ENCODE peak calls at places on chromosomes 11 and 22, in eight cellular contexts. K is adrenal gland; B is transverse colon; N is CD8-positive, alpha-beta memory T cell; Y is ureter; H is pancreas; O is HCEC 1CT; I is sciatic nerve. L is an unnamed sample.

GRCh38 chr11:121715395-121715794 is 262.6 kb upstream of the SORL1-AS1 start:
- DNase-seq in K (no peak), B (no peak), N (no peak), Y (no peak), H (no peak), O (no peak), I (no peak), L (no peak)

GRCh38 chr11:62850911-62851806 is 11.8 kb upstream of the WDR74 start:
- DNase-seq in K (no peak), B (no peak), N (no peak), Y (no peak), H (no peak), O (no peak), I (no peak), L (no peak)

GRCh38 chr22:46085831-46086576 is 64.3 kb upstream of the PPARA start:
- DNase-seq in K (peak; percentile 79), B (peak; percentile 93), N (no peak), Y (peak; percentile 88), H (peak; percentile 71), O (peak; percentile 90), I (peak; percentile 83), L (peak; percentile 89)

GRCh38 chr11:69450064-69450856 is 31.2 kb upstream of the LINC01488 start:
- DNase-seq in K (no peak), B (no peak), N (no peak), Y (no peak), H (no peak), O (no peak), I (no peak), L (no peak)

GRCh38 chr11:32391965-32392553 is 43.3 kb downstream of the WT1 start:
- DNase-seq in K (no peak), B (no peak), N (no peak), Y (no peak), H (no peak), O (peak; percentile 94), I (no peak), L (no peak)

GRCh38 chr11:130671801-130672700 is 223.6 kb downstream of the ADAMTS15 start:
- DNase-seq in K (peak; percentile 34), B (peak; percentile 49), N (no peak), Y (peak; percentile 69), H (peak; percentile 47), O (no peak), I (peak; percentile 71), L (peak; percentile 90)

GRCh38 chr11:2698386-2699184 is 1.2 kb downstream of the KCNQ1OT1 start:
- DNase-seq in K (peak; percentile 45), B (no peak), N (peak; percentile 41), Y (no peak), H (no peak), O (no peak), I (no peak), L (peak; percentile 33)

GRCh38 chr11:75467311-75467710 is 34.3 kb upstream of the KLHL35 start:
- DNase-seq in K (no peak), B (no peak), N (no peak), Y (no peak), H (no peak), O (no peak), I (no peak), L (no peak)

GRCh38 chr11:290621-291231 is 1.8 kb downstream of the PGGHG start:
- DNase-seq in K (no peak), B (peak; percentile 7), N (peak; percentile 52), Y (no peak), H (no peak), O (no peak), I (peak; percentile 54), L (no peak)

GRCh38 chr22:32754413-32755041 is 47.0 kb upstream of the TIMP3 start:
- DNase-seq in K (no peak), B (peak; percentile 16), N (no peak), Y (no peak), H (no peak), O (no peak), I (no peak), L (no peak)

GRCh38 chr11:70306586-70307033 is 36.1 kb downstream of the PPFIA1 start:
- DNase-seq in K (no peak), B (no peak), N (no peak), Y (no peak), H (no peak), O (no peak), I (no peak), L (no peak)

GRCh38 chr11:91209751-91210150 is 986.9 kb upstream of the CHORDC1 start:
- DNase-seq in K (no peak), B (no peak), N (no peak), Y (no peak), H (no peak), O (no peak), I (no peak), L (no peak)

GRCh38 chr22:28883917-28884753 is 763 bp downstream of the ZNRF3 start:
- DNase-seq in K (peak; percentile 58), B (peak; percentile 42), N (peak; percentile 71), Y (peak; percentile 50), H (peak; percentile 61), O (peak; percentile 42), I (peak; percentile 68), L (peak; percentile 76)

GRCh38 chr11:104120493-104121200 is 43.3 kb downstream of the PDGFD start:
- DNase-seq in K (no peak), B (no peak), N (no peak), Y (no peak), H (no peak), O (no peak), I (no peak), L (no peak)

GRCh38 chr11:17014774-17015638 is 792 bp upstream of the PLEKHA7 start:
- DNase-seq in K (no peak), B (peak; percentile 71), N (no peak), Y (no peak), H (peak; percentile 42), O (peak; percentile 64), I (no peak), L (no peak)

GRCh38 chr11:31810779-31811647 is at the start of gene PAX6:
- DNase-seq in K (peak; percentile 52), B (peak; percentile 22), N (no peak), Y (no peak), H (no peak), O (peak; percentile 61), I (no peak), L (no peak)

GRCh38 chr11:995752-996420 is 40.6 kb downstream of the MUC6 start:
- DNase-seq in K (no peak), B (no peak), N (no peak), Y (no peak), H (peak; percentile 80), O (no peak), I (no peak), L (no peak)

GRCh38 chr22:39518996-39519680 is 1.2 kb upstream of the ATF4 start:
- DNase-seq in K (peak; percentile 70), B (peak; percentile 51), N (no peak), Y (no peak), H (no peak), O (peak; percentile 30), I (no peak), L (peak; percentile 73)

GRCh38 chr11:46066335-46066734 is 54.9 kb downstream of the PHF21A start:
- DNase-seq in K (no peak), B (no peak), N (no peak), Y (peak; percentile 43), H (no peak), O (no peak), I (no peak), L (no peak)

GRCh38 chr11:114280696-114281095 is 15.5 kb upstream of the NNMT start:
- DNase-seq in K (peak; percentile 51), B (no peak), N (no peak), Y (peak; percentile 73), H (peak; percentile 29), O (peak; percentile 86), I (peak; percentile 73), L (no peak)

GRCh38 chr11:75272391-75272790 is 31.8 kb downstream of the TPBGL start:
- DNase-seq in K (no peak), B (peak; percentile 1), N (peak; percentile 30), Y (no peak), H (no peak), O (no peak), I (no peak), L (peak; percentile 41)

GRCh38 chr22:24471570-24471969 is 23.6 kb upstream of the UPB1 start:
- DNase-seq in K (peak; percentile 43), B (no peak), N (no peak), Y (peak; percentile 76), H (no peak), O (no peak), I (peak; percentile 80), L (no peak)

GRCh38 chr22:35634015-35634414 is 14.2 kb upstream of the APOL6 start:
- DNase-seq in K (no peak), B (no peak), N (no peak), Y (no peak), H (no peak), O (no peak), I (peak; percentile 23), L (no peak)

GRCh38 chr22:29369460-29369859 is 18.9 kb downstream of the AP1B1 start:
- DNase-seq in K (peak; percentile 74), B (peak; percentile 39), N (no peak), Y (peak; percentile 59), H (no peak), O (no peak), I (peak; percentile 80), L (no peak)

L was measured in coronary artery.